ENCODE peak calls at places on chromosome 16, in four cellular contexts. C, O, G and L are unnamed samples.
A peak's percentile ranks its signal among the peaks of the same experiment; 100 is the strongest.

GRCh38 chr16:79627092-79627491 is 26.6 kb upstream of the MAF start:
- DNase-seq in C (no peak), O (no peak), G (no peak), L (no peak)

GRCh38 chr16:73083271-73083670 is 35.3 kb upstream of the ZFHX3 start:
- DNase-seq in G (no peak), C (peak; percentile 34), O (no peak), L (no peak)

GRCh38 chr16:82046941-82047340 is 11.9 kb downstream of the HSD17B2 start:
- DNase-seq in C (no peak), O (no peak), G (no peak), L (no peak)

GRCh38 chr16:71564377-71564967 is 12.4 kb downstream of the TAT start:
- DNase-seq in G (no peak), O (no peak), C (no peak), L (no peak)

GRCh38 chr16:21646091-21646490 is 6.3 kb downstream of the IGSF6 start:
- DNase-seq in G (no peak), C (peak; percentile 35), O (no peak), L (no peak)

GRCh38 chr16:86569843-86570447 is 3.3 kb downstream of the FOXC2 start:
- DNase-seq in C (no peak), O (no peak), G (no peak), L (no peak)

GRCh38 chr16:2082171-2082982 is 34.6 kb downstream of the TSC2 start:
- DNase-seq in G (no peak), O (peak; percentile 68), C (no peak), L (no peak)

GRCh38 chr16:17313085-17313611 is 157.6 kb downstream of the XYLT1 start:
- DNase-seq in G (no peak), O (peak; percentile 34), C (no peak), L (no peak)

GRCh38 chr16:69471121-69471520 is 46.7 kb downstream of the CYB5B start:
- DNase-seq in O (no peak), C (no peak), G (no peak), L (no peak)

GRCh38 chr16:85312642-85313540 is 200.6 kb upstream of the CIBAR2 start:
- DNase-seq in O (no peak), G (no peak), C (peak; percentile 76), L (no peak)

GRCh38 chr16:85311741-85312140 is 199.5 kb upstream of the CIBAR2 start:
- DNase-seq in C (no peak), O (no peak), G (no peak), L (no peak)

GRCh38 chr16:85312174-85312573 is 199.9 kb upstream of the CIBAR2 start:
- DNase-seq in O (no peak), G (no peak), C (no peak), L (no peak)

GRCh38 chr16:85309656-85310587 is 197.7 kb upstream of the CIBAR2 start:
- DNase-seq in G (no peak), O (peak; percentile 71), C (no peak), L (no peak)

DNA sequence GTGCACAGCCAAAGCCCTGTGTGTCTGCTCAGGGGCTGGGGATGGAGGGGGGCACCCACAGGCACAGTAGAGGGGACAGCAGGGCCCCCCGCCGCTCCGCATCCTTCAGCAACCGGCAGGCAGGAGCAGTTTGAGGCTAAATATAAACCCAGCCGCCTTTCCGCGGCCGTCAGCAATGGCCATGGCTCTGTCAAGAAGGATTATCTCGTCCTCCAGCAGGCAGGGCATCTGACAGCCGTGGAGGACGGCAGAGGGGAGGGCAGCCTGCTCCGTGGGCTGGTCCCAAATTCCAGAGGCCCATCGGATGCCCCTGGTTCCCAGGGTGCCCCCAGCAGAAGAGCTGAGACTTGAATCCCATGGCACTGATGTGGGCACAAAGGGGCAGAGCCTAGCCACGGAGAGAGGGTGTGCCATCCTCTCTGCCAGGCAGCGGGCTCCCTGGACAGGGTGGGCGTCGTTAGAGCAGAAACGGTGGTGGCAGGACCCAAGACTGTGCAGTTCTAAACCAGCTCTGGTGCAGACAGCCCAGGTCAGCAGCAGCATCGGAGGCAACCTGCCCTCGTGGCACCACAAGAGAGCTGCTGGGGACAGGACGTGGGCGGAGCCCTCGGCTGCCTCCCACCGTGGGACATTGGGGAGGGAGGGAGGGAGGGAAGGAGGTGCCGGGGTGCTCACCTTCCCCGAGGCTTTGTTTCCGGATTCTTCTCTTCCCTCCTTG is 198.8 kb upstream of the CIBAR2 start:
- DNase-seq in G (no peak), O (peak; percentile 64), C (no peak), L (peak; percentile 82)
- H3K4me1 ChIP-seq in G (peaks cover 9% of the 10 kb centered on the region), O (peaks cover 62% of the 10 kb centered on the region), C (peaks cover 64% of the 10 kb centered on the region), L (peaks cover 61% of the 10 kb centered on the region)

GRCh38 chr16:19415461-19415860 is 2.2 kb upstream of the TMC5 start:
- DNase-seq in G (no peak), C (no peak), O (no peak), L (no peak)

GRCh38 chr16:19419691-19420060 is 2.0 kb downstream of the TMC5 start:
- DNase-seq in O (no peak), G (no peak), C (no peak), L (no peak)

GRCh38 chr16:19417640-19418039 is at the start of gene TMC5:
- DNase-seq in G (no peak), O (no peak), C (no peak), L (no peak)

GRCh38 chr16:19415918-19416317 is 1.8 kb upstream of the TMC5 start:
- DNase-seq in C (no peak), G (no peak), O (no peak), L (no peak)

DNA sequence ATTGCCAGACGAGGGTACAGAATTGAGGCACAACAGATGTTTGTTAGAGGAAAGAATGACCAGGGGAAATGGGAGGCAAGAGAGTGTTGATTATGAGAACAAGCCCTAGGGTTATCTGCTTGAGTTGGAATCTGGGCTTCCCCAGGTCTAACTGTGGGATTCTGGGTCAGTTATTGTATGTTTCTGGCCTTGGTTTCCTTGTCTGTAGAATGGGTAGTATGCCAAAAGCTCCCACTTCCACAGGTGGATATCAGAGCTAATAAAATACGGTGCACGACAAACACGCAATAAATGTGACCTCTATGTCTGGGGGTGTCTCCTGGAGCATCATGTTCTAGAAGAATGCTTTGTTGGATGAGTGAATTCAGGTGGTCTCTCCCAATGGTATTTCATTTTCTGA is 517 bp downstream of the TMC5 start:
- DNase-seq in C (no peak), O (no peak), G (no peak), L (no peak)
- H3K4me1 ChIP-seq in C (no peaks in the 10 kb centered on the region), O (no peaks in the 10 kb centered on the region), G (no peaks in the 10 kb centered on the region), L (no peaks in the 10 kb centered on the region)

GRCh38 chr16:84596161-84596560 is 21.7 kb downstream of the COTL1 start:
- DNase-seq in G (no peak), O (no peak), C (no peak), L (no peak)

GRCh38 chr16:84597518-84598390 is 20.1 kb downstream of the COTL1 start:
- DNase-seq in G (no peak), O (peak; percentile 33), C (no peak), L (peak; percentile 28)

GRCh38 chr16:84599528-84600202 is 18.2 kb downstream of the COTL1 start:
- DNase-seq in O (peak; percentile 75), G (no peak), C (peak; percentile 92), L (peak; percentile 70)

GRCh38 chr16:84596801-84597517 is 20.9 kb downstream of the COTL1 start:
- DNase-seq in C (no peak), G (no peak), O (no peak), L (no peak)

GRCh38 chr16:84598391-84598750 is 19.5 kb downstream of the COTL1 start:
- DNase-seq in C (no peak), G (no peak), O (no peak), L (no peak)
- H3K4me1 ChIP-seq in C (peaks cover 48% of the 10 kb centered on the region), G (peaks cover 92% of the 10 kb centered on the region), O (peaks cover 44% of the 10 kb centered on the region), L (peaks cover 93% of the 10 kb centered on the region)

GRCh38 chr16:8919089-8919933 is 37.2 kb downstream of the LITAFD start:
- DNase-seq in O (no peak), C (no peak), G (no peak), L (peak; percentile 74)
- H3K4me1 ChIP-seq in O (peaks cover 9% of the 10 kb centered on the region), C (no peaks in the 10 kb centered on the region), G (peaks cover 16% of the 10 kb centered on the region), L (no peaks in the 10 kb centered on the region)

GRCh38 chr16:28933176-28933575 is 1.4 kb downstream of the CD19 start:
- DNase-seq in O (no peak), C (no peak), G (no peak), L (no peak)
- H3K4me1 ChIP-seq in O (no peaks in the 10 kb centered on the region), C (peaks cover 2% of the 10 kb centered on the region), G (peaks cover 12% of the 10 kb centered on the region), L (peaks cover 9% of the 10 kb centered on the region)

DNA sequence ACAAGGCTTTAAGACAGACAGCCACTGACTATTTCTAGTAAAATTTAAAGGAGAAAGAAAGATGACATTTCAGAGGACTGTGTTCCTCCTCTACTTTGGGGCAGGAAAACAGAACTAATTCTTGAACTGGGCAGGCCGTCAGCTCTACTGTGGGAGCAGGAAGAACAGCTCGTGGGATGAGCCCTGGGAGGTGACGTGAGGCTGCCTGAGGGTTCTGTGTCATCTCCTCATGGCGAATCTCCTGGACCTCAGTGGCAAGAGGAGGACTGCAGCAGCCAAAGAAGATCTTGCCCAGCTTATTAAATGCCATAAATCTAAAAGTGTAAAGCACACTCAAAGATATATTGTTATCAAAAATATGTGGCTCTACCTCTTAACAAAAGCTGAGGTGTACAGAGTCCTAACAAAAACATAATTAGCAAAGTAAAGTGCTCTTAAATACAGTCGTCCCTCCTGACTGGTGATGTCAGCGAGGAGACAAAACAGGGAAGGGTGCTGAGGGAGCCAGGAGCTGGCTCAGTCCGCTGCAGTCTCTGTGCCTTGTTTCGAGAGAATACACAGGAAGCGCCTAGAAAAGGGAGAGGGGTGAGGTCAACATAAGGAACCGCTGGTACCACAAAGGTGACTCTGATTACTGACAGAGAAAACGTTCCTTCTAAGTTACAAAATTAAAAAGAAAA is 58.0 kb downstream of the CREBBP start:
- DNase-seq in C (no peak), G (no peak), O (no peak), L (no peak)
- H3K4me1 ChIP-seq in C (peaks cover 39% of the 10 kb centered on the region), G (peaks cover 53% of the 10 kb centered on the region), O (peaks cover 96% of the 10 kb centered on the region), L (peaks cover 87% of the 10 kb centered on the region)